ENCODE peak calls at places on chromosome 15, in nine cellular contexts. Z, T, O, S, U, C, J, N and B are unnamed samples.

GRCh38 chr15:34684351-34684750 is 70.4 kb downstream of the GJD2 start:
- DNase-seq in O (no peak), U (no peak), S (no peak), T (no peak), C (no peak), J (no peak), Z (no peak), N (no peak), B (no peak)

GRCh38 chr15:89243046-89243690 is 611 bp upstream of the FANCI start:
- DNase-seq in O (no peak), U (no peak), T (no peak), Z (peak; percentile 34), S (no peak), J (no peak), N (no peak), C (no peak), B (no peak)

GRCh38 chr15:58864602-58865419 is 68.7 kb downstream of the SLTM start:
- DNase-seq in T (peak; percentile 54), Z (peak; percentile 39), N (no peak), C (no peak), S (no peak), J (peak; percentile 9), O (no peak), U (no peak), B (peak; percentile 18)

GRCh38 chr15:56815247-56815646 is 81.9 kb upstream of the ZNF280D start:
- DNase-seq in Z (no peak), O (no peak), C (no peak), S (no peak), T (no peak), U (no peak), N (no peak), J (no peak), B (no peak)

GRCh38 chr15:96035091-96035490 is 295.4 kb upstream of the NR2F2 start:
- DNase-seq in Z (no peak), T (no peak), N (no peak), U (no peak), C (no peak), S (no peak), O (no peak), J (no peak), B (no peak)

GRCh38 chr15:85748176-85748575 is 46.5 kb downstream of the KLHL25 start:
- DNase-seq in C (no peak), Z (no peak), U (no peak), O (no peak), S (no peak), N (no peak), T (no peak), J (no peak), B (no peak)

GRCh38 chr15:74531144-74531811 is 9.7 kb upstream of the ARID3B start:
- DNase-seq in U (peak; percentile 96), O (no peak), C (no peak), N (no peak), T (peak; percentile 98), J (no peak), Z (peak; percentile 70), S (no peak), B (no peak)

GRCh38 chr15:96052154-96052553 is 278.3 kb upstream of the NR2F2 start:
- DNase-seq in T (peak; percentile 10), J (no peak), O (no peak), N (no peak), Z (no peak), S (no peak), U (no peak), C (no peak), B (no peak)

GRCh38 chr15:23437146-23437545 is 9.9 kb downstream of the GOLGA6L2 start:
- DNase-seq in T (no peak), J (no peak), S (no peak), Z (no peak), N (no peak), U (no peak), O (no peak), C (no peak), B (no peak)

GRCh38 chr15:85028416-85028815 is 46.8 kb downstream of the PDE8A start:
- DNase-seq in Z (no peak), O (no peak), T (no peak), J (no peak), N (no peak), C (no peak), S (no peak), U (no peak), B (no peak)

GRCh38 chr15:28273468-28273867 is 48.5 kb downstream of the HERC2 start:
- DNase-seq in J (peak; percentile 49), N (no peak), T (peak; percentile 11), S (peak; percentile 25), Z (no peak), O (no peak), C (no peak), U (no peak), B (no peak)

GRCh38 chr15:87365221-87365620 is 891.3 kb downstream of the NTRK3 start:
- DNase-seq in O (no peak), J (no peak), Z (no peak), S (no peak), C (no peak), U (peak; percentile 86), N (no peak), T (peak; percentile 71), B (no peak)

GRCh38 chr15:48965972-48966371 is 2.3 kb upstream of the SHC4 start:
- DNase-seq in T (peak; percentile 76), J (no peak), Z (peak; percentile 65), O (no peak), S (no peak), U (peak; percentile 71), C (no peak), N (peak; percentile 52), B (no peak)

GRCh38 chr15:74621936-74622335 is 6.3 kb downstream of the CLK3 start:
- DNase-seq in U (no peak), S (no peak), J (no peak), Z (no peak), T (no peak), O (no peak), C (no peak), N (no peak), B (no peak)

GRCh38 chr15:76973362-76973743 is 21.6 kb upstream of the PSTPIP1 start:
- DNase-seq in N (no peak), U (peak; percentile 43), J (peak; percentile 74), T (no peak), C (peak; percentile 59), O (no peak), S (peak; percentile 49), Z (peak; percentile 49), B (no peak)

GRCh38 chr15:62895139-62895866 is 147.2 kb upstream of the TPM1 start:
- DNase-seq in Z (no peak), J (peak; percentile 46), S (no peak), U (peak; percentile 79), T (peak; percentile 73), O (no peak), N (no peak), C (no peak), B (no peak)

GRCh38 chr15:27808182-27808581 is 290.9 kb downstream of the OCA2 start:
- DNase-seq in Z (no peak), C (no peak), J (no peak), N (no peak), T (no peak), U (no peak), S (no peak), O (no peak), B (no peak)

GRCh38 chr15:74209997-74210573 is 7.5 kb upstream of the STRA6 start:
- DNase-seq in C (no peak), J (no peak), T (peak; percentile 77), Z (peak; percentile 53), N (no peak), O (no peak), U (peak; percentile 50), S (no peak), B (no peak)

GRCh38 chr15:66188464-66188863 is 65.1 kb downstream of the MEGF11 start:
- DNase-seq in U (no peak), J (no peak), O (no peak), N (no peak), S (no peak), Z (no peak), C (no peak), T (no peak), B (no peak)

GRCh38 chr15:57298204-57298603 is 78.1 kb upstream of the CGNL1 start:
- DNase-seq in T (no peak), C (no peak), J (no peak), N (no peak), O (no peak), S (no peak), U (no peak), Z (peak; percentile 59), B (no peak)

GRCh38 chr15:90099072-90099867 is 3.0 kb downstream of the IDH2 start:
- DNase-seq in N (no peak), U (no peak), J (no peak), S (no peak), Z (no peak), C (no peak), T (no peak), O (peak; percentile 57), B (no peak)

GRCh38 chr15:70955151-70955550 is 62.5 kb downstream of the LRRC49 start:
- DNase-seq in Z (no peak), T (peak; percentile 15), O (no peak), S (no peak), C (no peak), J (no peak), N (no peak), U (peak; percentile 84), B (no peak)

GRCh38 chr15:39177561-39177960 is 403.3 kb upstream of the THBS1 start:
- DNase-seq in U (no peak), J (no peak), Z (no peak), T (peak; percentile 90), C (no peak), N (no peak), S (no peak), O (no peak), B (no peak)

GRCh38 chr15:86213888-86214287 is 134.2 kb downstream of the AGBL1 start:
- DNase-seq in N (no peak), Z (no peak), C (no peak), T (no peak), U (no peak), O (no peak), J (no peak), S (no peak), B (no peak)

GRCh38 chr15:85588657-85589056 is 206.1 kb downstream of the KLHL25 start:
- DNase-seq in N (no peak), T (no peak), J (no peak), S (no peak), O (no peak), C (no peak), U (peak; percentile 15), Z (no peak), B (no peak)

GRCh38 chr15:94670436-94671034 is 439.2 kb downstream of the MCTP2 start:
- DNase-seq in N (peak; percentile 2), C (no peak), S (no peak), T (peak; percentile 55), Z (peak; percentile 48), J (no peak), U (peak; percentile 28), O (peak; percentile 5), B (no peak)

GRCh38 chr15:80401471-80401870 is 2.7 kb upstream of the ARNT2 start:
- DNase-seq in S (no peak), O (no peak), C (no peak), Z (no peak), T (peak; percentile 39), J (no peak), N (no peak), U (no peak), B (no peak)

GRCh38 chr15:77634266-77634962 is 1.7 kb upstream of the LINGO1 start:
- DNase-seq in U (peak; percentile 43), T (peak; percentile 68), J (peak; percentile 88), O (peak; percentile 75), C (peak; percentile 52), N (no peak), Z (peak; percentile 64), S (peak; percentile 80), B (peak; percentile 44)

GRCh38 chr15:100768501-100768931 is 111.1 kb upstream of the ALDH1A3 start:
- DNase-seq in S (no peak), C (no peak), U (no peak), Z (no peak), J (no peak), N (no peak), O (no peak), T (no peak), B (no peak)

GRCh38 chr15:39770748-39771689 is 11.6 kb downstream of the FSIP1 start:
- DNase-seq in Z (peak; percentile 63), T (peak; percentile 43), N (no peak), U (peak; percentile 87), C (no peak), S (no peak), J (no peak), O (no peak), B (no peak)

GRCh38 chr15:25244731-25245585 is 193.9 kb downstream of the UBE3A start:
- DNase-seq in S (no peak), C (no peak), Z (no peak), N (no peak), U (no peak), O (no peak), T (no peak), J (no peak), B (peak; percentile 5)